ENCODE peak calls at places on chromosomes 6 and 20, in six cellular contexts. S, M, Z, Y, L and E are unnamed samples. For H3K4me1, the result is how much of the 10 kb centered on the place peaks cover.

GRCh38 chr6:117491916-117492315 is 9.4 kb downstream of the DCBLD1 start:
- DNase-seq in S (no peak), Z (peak), L (no peak), M (no peak), Y (no peak), E (no peak)

GRCh38 chr20:4962257-4962855 is 39.0 kb downstream of the SLC23A2 start:
- DNase-seq in L (no peak), M (no peak), Z (no peak), Y (no peak), S (no peak), E (no peak)

GRCh38 chr6:106293113-106293512 is 32.4 kb downstream of the ATG5 start:
- DNase-seq in L (no peak), Y (no peak), M (no peak), Z (no peak), S (no peak), E (no peak)

GRCh38 chr20:35660122-35660937 is 4.4 kb downstream of the CPNE1 start:
- DNase-seq in Z (no peak), L (no peak), S (no peak), Y (no peak), M (no peak), E (no peak)

GRCh38 chr20:49642808-49643207 is 70.9 kb downstream of the B4GALT5 start:
- DNase-seq in Z (no peak), M (no peak), Y (no peak), S (no peak), L (no peak), E (no peak)

GRCh38 chr20:23510000-23510590 is 19.2 kb downstream of the CST8 start:
- DNase-seq in L (no peak), M (no peak), Y (no peak), S (no peak), Z (no peak), E (no peak)

GRCh38 chr6:112180095-112180820 is 74.1 kb downstream of the LAMA4 start:
- DNase-seq in Y (peak), M (peak), Z (peak), L (no peak), S (peak), E (no peak)

GRCh38 chr6:127457444-127458064 is 1.6 kb downstream of the KIAA0408 start:
- DNase-seq in L (no peak), Z (peak), M (no peak), S (no peak), Y (no peak), E (no peak)

GRCh38 chr6:119110601-119111548 is 32.4 kb upstream of the FAM184A start:
- DNase-seq in M (peak), Y (peak), Z (peak), L (no peak), S (peak), E (no peak)

GRCh38 chr20:36373089-36373488 is 67.0 kb downstream of the DLGAP4 start:
- DNase-seq in Z (no peak), M (no peak), Y (no peak), L (no peak), S (no peak), E (no peak)

DNA sequence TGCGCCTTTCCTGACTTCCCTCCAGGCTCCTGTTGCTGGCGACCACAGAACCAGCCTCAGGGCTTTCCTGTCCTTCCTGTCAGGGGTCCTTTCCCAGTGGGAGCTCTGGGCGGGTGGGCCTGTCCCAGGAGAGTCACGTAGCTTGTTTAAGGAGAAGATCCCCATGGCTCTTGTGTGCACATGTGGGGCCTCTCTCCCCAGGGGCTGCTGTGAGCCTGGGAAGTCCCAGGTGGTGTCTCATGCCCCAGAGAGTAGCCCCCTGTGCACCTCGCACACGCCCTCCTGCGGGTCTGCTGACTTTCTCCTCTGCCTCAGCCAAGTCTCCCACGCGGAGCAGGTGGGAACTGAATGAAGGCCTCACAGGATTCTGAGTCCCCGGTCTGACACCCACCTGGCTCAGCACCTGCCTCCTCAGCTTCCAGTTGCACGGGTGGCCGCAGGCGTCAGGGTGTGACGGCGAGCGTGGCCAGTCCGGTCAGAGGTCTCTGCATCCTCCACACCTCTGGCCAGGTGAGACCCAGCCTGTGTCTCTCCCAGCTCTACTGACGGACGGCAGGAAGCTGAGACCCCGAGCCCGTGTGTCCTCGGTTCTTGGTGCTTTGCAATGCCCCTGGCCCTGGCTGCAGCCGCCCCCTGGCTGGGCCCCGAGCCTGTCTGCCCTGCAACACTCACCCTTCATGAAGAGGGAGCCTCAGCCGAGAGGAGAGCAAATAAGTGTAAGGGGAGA is 5.6 kb upstream of the NKAIN4 start:
- DNase-seq in M (no peak), Y (no peak), S (no peak), Z (no peak), L (no peak), E (no peak)
- H3K27ac ChIP-seq in M (peak), Y (no peak), S (no peak), Z (no peak), L (no peak), E (no peak)

DNA sequence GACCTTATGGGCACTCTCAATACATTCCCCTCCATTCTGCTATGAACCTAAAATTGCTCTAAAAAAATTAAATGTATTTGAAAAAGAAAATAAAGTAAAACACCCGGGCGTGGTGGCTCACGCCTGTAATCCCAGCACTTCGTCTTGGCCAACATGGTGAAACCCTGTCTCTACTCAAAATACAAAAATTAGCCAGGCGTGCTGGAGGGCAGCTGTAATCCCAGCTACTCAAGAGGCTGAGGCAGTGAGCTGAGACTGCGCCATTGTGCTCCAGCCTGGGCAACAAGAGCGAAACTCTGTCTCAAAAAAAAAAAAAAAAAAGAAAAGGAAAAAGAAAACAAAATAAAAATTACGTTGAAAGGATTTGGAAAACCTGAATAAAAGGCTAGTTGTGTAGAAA is 60.5 kb downstream of the CD164 start:
- DNase-seq in Z (no peak), L (no peak), S (no peak), M (no peak), Y (no peak), E (no peak)
- H3K4me3 ChIP-seq in Z (no peak), L (no peak), S (no peak), M (no peak), Y (no peak), E (no peak)

GRCh38 chr6:161435426-161436065 is 161.7 kb upstream of the AGPAT4 start:
- DNase-seq in L (no peak), S (no peak), Z (peak), M (no peak), Y (no peak), E (no peak)
- H3K4me1 ChIP-seq in L (under half), S (under half), Z (under half), M (under half), Y (under half), E (under half)

GRCh38 chr6:5081955-5082354 is 3.2 kb upstream of the PPP1R3G start:
- DNase-seq in Y (no peak), S (no peak), M (no peak), Z (no peak), L (no peak), E (no peak)

GRCh38 chr6:5083813-5084191 is 1.3 kb upstream of the PPP1R3G start:
- DNase-seq in S (no peak), M (no peak), Z (no peak), L (no peak), Y (no peak), E (no peak)

GRCh38 chr6:5083307-5083583 is 1.9 kb upstream of the PPP1R3G start:
- DNase-seq in Y (no peak), Z (no peak), M (no peak), L (no peak), S (no peak), E (no peak)

GRCh38 chr6:5081182-5081581 is 4.0 kb upstream of the PPP1R3G start:
- DNase-seq in Y (no peak), Z (no peak), M (no peak), S (no peak), L (no peak), E (no peak)

GRCh38 chr6:5082487-5083306 is 2.4 kb upstream of the PPP1R3G start:
- DNase-seq in Y (no peak), S (peak), M (peak), L (peak), Z (peak), E (no peak)
- H3K27ac ChIP-seq in Y (no peak), S (peak), M (peak), L (peak), Z (peak), E (no peak)